ENCODE peak calls at places on chromosomes 13 and 19, in five cellular contexts. One of them, this sample, is unnamed.

GRCh38 chr13:104869501-104869900 is 1666.0 kb downstream of the EFNB2 start:
- DNase-seq in caudate nucleus: no peak
- DNase-seq in bronchial epithelial cell: no peak
- DNase-seq in NCI-H2029 treated with DMSO at 0.1 percent for 48 hours: no peak
- DNase-seq in AG09319: no peak
- DNase-seq in this sample: no peak

GRCh38 chr19:2171349-2172145 is 7.8 kb downstream of the DOT1L start:
- DNase-seq in bronchial epithelial cell: no peak
- DNase-seq in AG09319: no peak
- DNase-seq in caudate nucleus: no peak
- DNase-seq in NCI-H2029 treated with DMSO at 0.1 percent for 48 hours: no peak
- DNase-seq in this sample: no peak

GRCh38 chr13:50708461-50708860 is 135.0 kb downstream of the DLEU7 start:
- DNase-seq in AG09319: no peak
- DNase-seq in NCI-H2029 treated with DMSO at 0.1 percent for 48 hours: no peak
- DNase-seq in caudate nucleus: no peak
- DNase-seq in bronchial epithelial cell: no peak
- DNase-seq in this sample: no peak

GRCh38 chr19:56360841-56361240 is 32.5 kb downstream of the ZNF582 start:
- DNase-seq in NCI-H2029 treated with DMSO at 0.1 percent for 48 hours: no peak
- DNase-seq in AG09319: no peak
- DNase-seq in caudate nucleus: no peak
- DNase-seq in bronchial epithelial cell: no peak
- DNase-seq in this sample: no peak

GRCh38 chr13:98280176-98280510 is 103.1 kb upstream of the RNF113B start:
- DNase-seq in bronchial epithelial cell: no peak
- DNase-seq in AG09319: no peak
- DNase-seq in NCI-H2029 treated with DMSO at 0.1 percent for 48 hours: no peak
- DNase-seq in caudate nucleus: no peak
- DNase-seq in this sample: no peak

GRCh38 chr19:18109731-18110671 is 12.4 kb downstream of the MAST3 start:
- DNase-seq in NCI-H2029 treated with DMSO at 0.1 percent for 48 hours: no peak
- DNase-seq in caudate nucleus: no peak
- DNase-seq in bronchial epithelial cell: no peak
- DNase-seq in AG09319: no peak
- DNase-seq in this sample: peak

GRCh38 chr13:110722971-110723370 is 9.5 kb downstream of the ING1 start:
- DNase-seq in caudate nucleus: no peak
- DNase-seq in NCI-H2029 treated with DMSO at 0.1 percent for 48 hours: no peak
- DNase-seq in AG09319: no peak
- DNase-seq in bronchial epithelial cell: peak
- DNase-seq in this sample: no peak

GRCh38 chr13:28983661-28984060 is 163.5 kb downstream of the MTUS2 start:
- DNase-seq in bronchial epithelial cell: no peak
- DNase-seq in NCI-H2029 treated with DMSO at 0.1 percent for 48 hours: peak
- DNase-seq in caudate nucleus: no peak
- DNase-seq in AG09319: no peak
- DNase-seq in this sample: no peak

GRCh38 chr13:73835138-73835721 is 299.0 kb downstream of the KLF12 start:
- DNase-seq in AG09319: no peak
- DNase-seq in bronchial epithelial cell: peak
- DNase-seq in caudate nucleus: no peak
- DNase-seq in NCI-H2029 treated with DMSO at 0.1 percent for 48 hours: no peak
- DNase-seq in this sample: no peak

GRCh38 chr13:75016225-75016624 is 465.7 kb downstream of the TBC1D4 start:
- DNase-seq in AG09319: no peak
- DNase-seq in caudate nucleus: no peak
- DNase-seq in NCI-H2029 treated with DMSO at 0.1 percent for 48 hours: no peak
- DNase-seq in bronchial epithelial cell: peak
- DNase-seq in this sample: no peak

GRCh38 chr19:41064974-41065569 is 23.2 kb upstream of the CYP2A13 start:
- DNase-seq in caudate nucleus: no peak
- DNase-seq in bronchial epithelial cell: peak
- DNase-seq in NCI-H2029 treated with DMSO at 0.1 percent for 48 hours: no peak
- DNase-seq in AG09319: no peak
- DNase-seq in this sample: no peak

GRCh38 chr13:59269476-59269875 is 894.3 kb downstream of the DIAPH3 start:
- DNase-seq in bronchial epithelial cell: peak
- DNase-seq in caudate nucleus: no peak
- DNase-seq in AG09319: peak
- DNase-seq in NCI-H2029 treated with DMSO at 0.1 percent for 48 hours: no peak
- DNase-seq in this sample: no peak

GRCh38 chr19:6707658-6708018 is 12.8 kb downstream of the C3 start:
- DNase-seq in bronchial epithelial cell: no peak
- DNase-seq in NCI-H2029 treated with DMSO at 0.1 percent for 48 hours: no peak
- DNase-seq in AG09319: no peak
- DNase-seq in caudate nucleus: no peak
- DNase-seq in this sample: no peak